ENCODE peak calls at places on chromosomes 6 and 20, in seven cellular contexts. D, O, X, U, Q, L and Y are unnamed samples.

GRCh38 chr20:61797200-61797599 is 268.5 kb downstream of the TAF4 start:
- DNase-seq in D (no peak), X (no peak), L (no peak), Q (no peak), U (no peak), O (no peak), Y (no peak)

GRCh38 chr20:53966774-53967398 is 103.5 kb downstream of the BCAS1 start:
- DNase-seq in L (no peak), X (no peak), Q (no peak), U (no peak), O (no peak), D (no peak), Y (no peak)

GRCh38 chr6:16236648-16237199 is 1.7 kb upstream of the GMPR start:
- DNase-seq in D (no peak), L (no peak), U (no peak), O (no peak), Q (no peak), X (no peak), Y (peak)

GRCh38 chr20:49501917-49502316 is 19.4 kb upstream of the KCNB1 start:
- DNase-seq in D (no peak), L (no peak), X (no peak), O (no peak), U (peak), Q (no peak), Y (no peak)

GRCh38 chr20:62266340-62266739 is 28.0 kb downstream of the OSBPL2 start:
- DNase-seq in U (peak), O (peak), L (no peak), D (no peak), X (no peak), Q (no peak), Y (no peak)

GRCh38 chr6:10526156-10526555 is 5.0 kb downstream of the GCNT2 start:
- DNase-seq in O (no peak), U (no peak), Q (no peak), L (no peak), D (no peak), X (no peak), Y (no peak)

GRCh38 chr6:146916435-146917015 is 287.7 kb upstream of the STXBP5 start:
- DNase-seq in U (no peak), Q (no peak), X (no peak), D (no peak), L (no peak), O (no peak), Y (no peak)

GRCh38 chr6:1700283-1700967 is 90.7 kb downstream of the FOXC1 start:
- DNase-seq in L (no peak), Q (no peak), D (no peak), O (no peak), U (no peak), X (no peak), Y (no peak)

GRCh38 chr6:141866731-141867502 is 265.8 kb upstream of the GJE1 start:
- DNase-seq in Q (no peak), L (no peak), X (no peak), U (no peak), D (no peak), O (no peak), Y (no peak)

GRCh38 chr6:14396826-14397517 is 279.4 kb downstream of the CD83 start:
- DNase-seq in D (no peak), X (no peak), O (no peak), Q (no peak), L (peak), U (no peak), Y (no peak)
- TF ChIP-seq CTCF in D (no peak), X (peak), O (no peak), Q (no peak), L (peak), U (no peak), Y (peak)

GRCh38 chr6:131955192-131955591 is 4.0 kb upstream of the CCN2 start:
- DNase-seq in U (no peak), Q (no peak), D (no peak), X (no peak), L (no peak), O (no peak), Y (no peak)

GRCh38 chr6:131958095-131958494 is 6.9 kb upstream of the CCN2 start:
- DNase-seq in X (no peak), Q (no peak), D (no peak), O (no peak), U (no peak), L (no peak), Y (no peak)

GRCh38 chr6:131954099-131954774 is 3.1 kb upstream of the CCN2 start:
- DNase-seq in O (no peak), X (no peak), L (no peak), Q (no peak), U (no peak), D (no peak), Y (no peak)

GRCh38 chr6:131954775-131955107 is 3.6 kb upstream of the CCN2 start:
- DNase-seq in L (no peak), Q (peak), D (peak), O (no peak), U (peak), X (no peak), Y (peak)

GRCh38 chr6:131955876-131956275 is 4.7 kb upstream of the CCN2 start:
- DNase-seq in O (no peak), U (no peak), D (no peak), Q (no peak), X (no peak), L (no peak), Y (no peak)
- TF ChIP-seq CTCF in O (no peak), U (no peak), D (no peak), Q (no peak), X (no peak), L (no peak), Y (no peak)

DNA sequence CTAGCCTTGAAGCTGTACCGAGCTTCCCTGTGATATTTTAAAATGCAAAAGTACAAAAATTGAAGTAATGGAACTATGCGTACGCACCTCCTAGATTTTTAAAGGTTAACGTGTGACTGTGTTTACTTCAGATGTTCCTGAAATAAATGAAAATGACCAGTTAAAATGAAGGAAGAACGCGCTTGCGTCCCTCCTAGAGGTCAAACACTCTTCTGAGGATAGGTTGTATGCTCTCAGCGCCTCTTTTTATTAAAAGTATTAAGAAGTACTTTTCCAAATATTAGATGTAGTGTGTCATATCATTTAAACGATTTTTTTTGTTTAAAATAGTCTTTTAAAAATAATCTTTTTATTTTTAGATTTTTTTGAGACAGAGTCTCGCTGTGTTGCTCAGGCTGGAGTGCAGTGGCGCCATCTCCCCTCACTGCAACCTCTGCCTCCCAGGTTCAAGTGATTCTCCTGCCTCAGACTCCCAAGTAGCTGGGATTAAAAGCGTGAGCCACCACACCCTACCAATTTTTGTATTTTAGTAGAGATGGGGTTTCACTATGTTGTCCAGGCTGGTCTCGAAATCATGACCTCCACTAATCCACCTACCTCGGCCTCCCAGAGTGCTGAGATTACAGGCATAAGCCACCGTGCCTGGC is 30.6 kb downstream of the TRIM38 start:
- DNase-seq in X (no peak), D (no peak), O (no peak), Q (no peak), L (no peak), U (no peak), Y (no peak)
- TF ChIP-seq CTCF in X (no peak), D (no peak), O (no peak), Q (no peak), L (no peak), U (no peak), Y (no peak)

GRCh38 chr6:170111141-170111664 is 179.7 kb downstream of the DLL1 start:
- DNase-seq in O (no peak), D (peak), U (no peak), Q (no peak), L (no peak), X (no peak), Y (no peak)
- TF ChIP-seq CTCF in O (no peak), D (no peak), U (no peak), Q (no peak), L (no peak), X (no peak), Y (no peak)

DNA sequence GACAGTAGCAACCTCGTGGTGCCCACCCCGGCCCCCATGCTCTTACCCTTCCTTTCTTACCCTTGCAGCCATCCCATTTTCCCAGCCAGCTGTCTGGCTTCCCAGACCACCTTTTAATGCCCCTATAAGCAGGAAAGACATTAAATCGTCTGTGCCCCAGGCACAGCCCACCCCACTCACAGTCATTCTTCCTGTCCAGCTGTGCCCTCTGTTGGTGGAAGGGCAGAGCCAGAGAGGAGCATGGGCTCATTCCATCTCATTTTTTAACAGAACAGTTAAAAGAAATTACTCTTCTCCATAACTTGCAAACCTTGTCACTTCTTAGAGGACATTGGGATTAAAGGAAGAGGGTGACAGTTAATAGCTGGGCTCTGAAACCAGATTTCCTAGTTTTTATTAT is 240.5 kb downstream of the NRN1 start:
- DNase-seq in U (no peak), L (no peak), D (no peak), O (no peak), X (no peak), Q (no peak), Y (no peak)
- TF ChIP-seq CTCF in U (no peak), L (peak), D (no peak), O (no peak), X (peak), Q (no peak), Y (peak)